ENCODE peak calls at places on chromosomes 1 and 21, in five cellular contexts. L is breast epithelium; H is CD8-positive, alpha-beta T cell; F is cardiac fibroblast; O is transverse colon. I is an unnamed sample.

GRCh38 chr1:230067871-230068814 is 1.1 kb downstream of the GALNT2 start:
- DNase-seq in L (peak), O (peak), F (no peak), H (peak), I (peak)

GRCh38 chr1:185896863-185897262 is 162.7 kb downstream of the HMCN1 start:
- DNase-seq in L (no peak), F (no peak), O (no peak), H (no peak), I (no peak)

GRCh38 chr21:44084496-44085241 is 22.5 kb upstream of the PWP2 start:
- DNase-seq in H (no peak), F (no peak), L (no peak), O (no peak), I (no peak)

GRCh38 chr21:44414291-44415072 is 40.8 kb upstream of the LRRC3 start:
- DNase-seq in H (no peak), F (no peak), L (no peak), O (no peak), I (no peak)

GRCh38 chr21:26941436-26941835 is 25.5 kb downstream of the ADAMTS5 start:
- DNase-seq in F (no peak), L (no peak), H (no peak), O (no peak), I (no peak)

GRCh38 chr1:68919070-68919469 is 422.2 kb upstream of the DEPDC1 start:
- DNase-seq in F (peak), L (no peak), O (no peak), H (no peak), I (no peak)

GRCh38 chr1:27109103-27109822 is 45.7 kb downstream of the SLC9A1 start:
- DNase-seq in O (peak), L (no peak), H (no peak), F (no peak), I (peak)

GRCh38 chr1:18336811-18337210 is 143.9 kb upstream of the KLHDC7A start:
- DNase-seq in F (no peak), O (no peak), L (no peak), H (no peak), I (no peak)

GRCh38 chr1:23593556-23594148 is 34.4 kb upstream of the ID3 start:
- DNase-seq in L (peak), H (no peak), F (no peak), O (no peak), I (peak)

GRCh38 chr21:43623588-43623987 is 35.7 kb downstream of the HSF2BP start:
- DNase-seq in L (no peak), F (no peak), H (no peak), O (no peak), I (no peak)

GRCh38 chr21:32990666-32991065 is 35.1 kb upstream of the OLIG2 start:
- DNase-seq in O (no peak), L (no peak), H (no peak), F (no peak), I (no peak)

GRCh38 chr21:32991299-32991850 is 34.4 kb upstream of the OLIG2 start:
- DNase-seq in L (no peak), F (no peak), H (no peak), O (no peak), I (no peak)

GRCh38 chr21:32993894-32994293 is 31.8 kb upstream of the OLIG2 start:
- DNase-seq in F (no peak), L (no peak), H (no peak), O (no peak), I (no peak)

GRCh38 chr21:32994305-32994704 is 31.4 kb upstream of the OLIG2 start:
- DNase-seq in F (peak), L (no peak), H (no peak), O (no peak), I (peak)
- TF ChIP-seq CTCF in F (peak), L (no peak), H (no peak), O (no peak), I (no peak)

GRCh38 chr1:82755671-82756070 is 954.9 kb downstream of the ADGRL2 start:
- DNase-seq in H (no peak), F (no peak), O (no peak), L (no peak), I (no peak)

GRCh38 chr1:82762829-82763532 is 962.2 kb downstream of the ADGRL2 start:
- DNase-seq in O (no peak), H (no peak), L (no peak), F (no peak), I (no peak)

GRCh38 chr1:82759035-82759434 is 958.3 kb downstream of the ADGRL2 start:
- DNase-seq in H (no peak), O (no peak), L (no peak), F (no peak), I (no peak)
- TF ChIP-seq CTCF in H (no peak), O (no peak), L (no peak), F (no peak), I (no peak)

GRCh38 chr1:113949007-113949406 is 19.9 kb downstream of the HIPK1 start:
- DNase-seq in L (no peak), F (peak), H (no peak), O (no peak), I (no peak)
- TF ChIP-seq CTCF in L (no peak), F (peak), H (peak), O (peak), I (no peak)

DNA sequence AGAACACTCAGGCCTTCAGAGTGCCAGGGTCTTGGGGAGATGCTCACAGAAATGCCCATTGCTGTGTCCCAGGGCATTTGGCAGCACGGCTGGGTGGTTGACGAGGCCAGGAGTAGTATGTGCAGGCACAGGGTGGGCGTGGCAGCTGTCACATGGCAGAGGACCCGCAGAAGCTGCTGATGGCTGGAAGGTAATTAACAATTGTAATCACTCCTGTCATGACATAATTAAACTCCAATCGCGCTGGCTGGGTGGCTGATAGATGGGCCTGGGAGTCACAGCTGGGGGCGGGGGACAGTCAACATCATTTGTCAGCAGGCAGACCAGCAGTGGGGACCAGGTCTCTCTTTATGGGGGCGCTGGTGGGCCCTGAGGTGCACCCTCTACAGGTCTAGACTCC is 40.6 kb upstream of the ACOT11 start:
- DNase-seq in H (no peak), F (no peak), O (no peak), L (no peak), I (no peak)
- TF ChIP-seq CTCF in H (no peak), F (no peak), O (no peak), L (no peak), I (no peak)

DNA sequence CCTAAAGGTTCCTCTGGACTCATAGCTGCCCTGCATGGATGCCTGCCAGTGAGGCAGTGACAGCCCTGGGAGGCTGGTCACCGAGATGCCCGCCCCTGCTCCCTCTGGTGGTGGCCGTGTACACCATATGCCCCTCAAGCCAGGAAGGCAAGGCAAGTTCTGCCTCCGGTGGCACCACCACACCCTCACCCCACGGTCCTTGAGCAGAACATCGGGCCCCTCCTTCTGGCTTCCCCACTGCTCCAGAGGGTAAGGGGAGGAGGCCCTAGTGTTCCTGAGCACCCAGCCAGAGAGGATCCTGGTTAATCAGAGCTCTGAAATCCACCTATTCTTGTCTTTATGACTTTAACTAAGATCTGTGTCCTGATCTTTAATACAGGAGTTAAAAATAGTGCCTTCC is 1.6 kb upstream of the S100A14 start:
- DNase-seq in F (no peak), O (peak), L (no peak), H (no peak), I (peak)
- TF ChIP-seq CTCF in F (peak), O (peak), L (peak), H (peak), I (peak)

GRCh38 chr1:108708726-108709660 is 3.7 kb upstream of the FNDC7 start:
- DNase-seq in H (peak), F (peak), L (no peak), O (peak), I (no peak)
- TF ChIP-seq CTCF in H (peak), F (peak), L (no peak), O (no peak), I (no peak)

GRCh38 chr1:31683997-31684396 is 19.8 kb downstream of the COL16A1 start:
- DNase-seq in L (no peak), F (no peak), O (peak), H (no peak), I (peak)
- TF ChIP-seq CTCF in L (no peak), F (peak), O (peak), H (peak), I (peak)

DNA sequence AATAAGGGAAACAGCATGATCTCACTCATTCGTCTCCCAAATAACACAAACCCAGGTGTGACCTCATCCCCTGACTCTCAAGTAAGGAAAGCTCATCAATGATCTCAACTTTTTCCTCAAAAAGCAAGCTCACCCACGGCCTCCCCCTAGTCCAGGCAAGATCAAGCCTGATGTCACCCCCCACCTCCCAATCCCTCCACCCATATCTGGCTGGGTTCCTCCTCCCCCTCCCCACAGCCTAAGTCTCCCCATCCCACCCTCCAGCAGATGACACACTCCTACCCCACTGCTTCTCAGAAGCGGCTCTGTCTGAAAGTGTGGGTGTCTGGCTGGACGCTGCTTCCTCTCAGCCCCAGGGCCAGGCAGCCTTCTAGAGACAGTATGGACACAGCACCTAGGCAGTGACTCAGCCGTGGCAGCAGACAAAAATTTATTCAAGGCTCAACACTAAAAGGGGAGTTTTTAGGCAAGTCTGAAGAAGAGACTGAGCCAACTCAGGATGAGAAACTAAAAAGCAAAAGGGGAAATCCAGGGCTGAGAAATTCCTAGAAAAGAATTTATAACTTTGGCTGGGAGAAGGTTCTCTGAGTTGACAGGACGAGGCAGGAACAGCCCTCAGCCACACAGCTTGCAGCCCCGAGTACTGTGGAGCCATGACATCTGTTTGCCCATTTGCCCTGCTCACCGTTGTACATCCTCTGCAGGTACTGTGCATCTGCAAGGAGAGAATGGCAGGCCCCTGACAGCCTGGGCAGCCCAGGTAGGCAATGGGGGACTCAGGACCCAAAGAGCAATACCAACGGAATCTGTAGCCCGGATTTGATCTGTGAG is 81.6 kb upstream of the LRRC8D start:
- DNase-seq in H (no peak), F (peak), O (no peak), L (peak), I (no peak)
- TF ChIP-seq CTCF in H (no peak), F (no peak), O (no peak), L (no peak), I (no peak)

DNA sequence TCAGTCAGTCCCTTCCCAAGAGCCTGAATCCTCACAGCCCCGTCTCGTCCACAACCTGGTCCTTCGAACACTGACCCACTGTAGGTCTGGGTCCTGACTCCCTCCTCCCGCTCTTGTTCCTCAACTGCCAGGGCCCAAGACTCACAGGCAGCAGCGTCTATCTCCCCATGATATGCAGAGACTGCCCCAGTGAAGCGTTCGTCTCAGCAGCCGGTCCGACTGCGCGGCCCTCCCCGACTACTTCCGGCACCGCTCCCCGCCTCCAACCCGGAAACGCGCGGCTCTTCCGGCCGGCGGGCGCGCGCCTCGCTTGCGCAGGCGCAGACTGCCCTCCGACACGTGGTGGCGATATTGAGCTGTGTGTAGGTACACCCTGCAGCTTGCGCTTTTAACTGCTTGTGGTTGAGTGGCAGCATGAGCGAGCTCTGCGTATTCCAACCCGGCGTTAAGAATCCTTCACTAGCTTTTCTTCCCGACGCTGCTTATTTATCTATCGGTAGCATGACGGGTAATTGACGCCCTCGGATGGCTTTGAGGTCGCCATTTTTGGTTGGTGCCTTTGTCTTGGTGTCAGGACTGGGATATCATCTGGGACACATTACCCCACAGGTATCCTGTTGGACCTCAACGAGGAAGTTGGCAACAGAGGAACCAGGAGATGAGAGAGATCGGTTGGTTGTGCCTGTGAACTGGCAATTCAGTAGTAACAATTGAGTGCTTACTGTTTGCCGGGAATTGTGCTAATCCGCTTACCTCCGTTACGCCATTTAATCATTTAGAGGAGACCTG is at the start of gene TAF12:
- DNase-seq in L (peak), F (peak), O (peak), H (peak), I (peak)
- TF ChIP-seq CTCF in L (peak), F (no peak), O (no peak), H (peak), I (peak)

GRCh38 chr1:159056069-159056698 is 20.4 kb downstream of the AIM2 start:
- DNase-seq in F (no peak), H (no peak), O (no peak), L (no peak), I (no peak)
- TF ChIP-seq CTCF in F (peak), H (no peak), O (no peak), L (no peak), I (no peak)

I was measured in Calu3.